ENCODE peak calls at places on chromosomes 3 and 15, in seven cellular contexts. D, Y, O, C, J, X and T are unnamed samples.

GRCh38 chr15:80977627-80978036 is 12.0 kb downstream of the MESD start:
- DNase-seq in D (peak; percentile 69), Y (no peak), O (peak; percentile 56), C (no peak), J (peak; percentile 74), X (no peak), T (peak; percentile 69)

GRCh38 chr15:68768321-68768720 is 52.4 kb downstream of the ANP32A start:
- DNase-seq in D (no peak), Y (no peak), O (no peak), C (no peak), J (no peak), X (no peak), T (no peak)

GRCh38 chr3:183392166-183393034 is 36.0 kb downstream of the MCF2L2 start:
- DNase-seq in D (no peak), Y (no peak), O (peak; percentile 41), C (no peak), J (no peak), X (no peak), T (no peak)

GRCh38 chr15:57251941-57252340 is 124.4 kb upstream of the CGNL1 start:
- DNase-seq in D (no peak), Y (peak; percentile 24), O (peak; percentile 14), C (no peak), J (no peak), X (no peak), T (no peak)

GRCh38 chr3:196013587-196014487 is 68.1 kb downstream of the TFRC start:
- DNase-seq in D (no peak), Y (no peak), O (no peak), C (no peak), J (no peak), X (no peak), T (no peak)

GRCh38 chr3:55402886-55403605 is 84.1 kb downstream of the WNT5A start:
- DNase-seq in D (no peak), Y (no peak), O (no peak), C (no peak), J (no peak), X (no peak), T (no peak)

GRCh38 chr3:127535106-127535785 is 55.3 kb downstream of the TPRA1 start:
- DNase-seq in D (no peak), Y (no peak), O (no peak), C (no peak), J (no peak), X (no peak), T (no peak)

GRCh38 chr3:65833761-65834505 is 204.8 kb downstream of the MAGI1 start:
- DNase-seq in D (no peak), Y (peak; percentile 34), O (no peak), C (no peak), J (no peak), X (peak; percentile 9), T (no peak)

GRCh38 chr3:170572665-170573253 is 13.1 kb downstream of the SLC7A14 start:
- DNase-seq in D (no peak), Y (peak; percentile 29), O (peak; percentile 81), C (no peak), J (no peak), X (peak; percentile 33), T (no peak)

GRCh38 chr15:56454841-56455240 is 10.1 kb downstream of the MNS1 start:
- DNase-seq in D (no peak), Y (no peak), O (no peak), C (no peak), J (no peak), X (no peak), T (no peak)

GRCh38 chr3:48064292-48064829 is 48.1 kb upstream of the MAP4 start:
- DNase-seq in D (no peak), Y (no peak), O (no peak), C (no peak), J (no peak), X (no peak), T (no peak)

GRCh38 chr3:158105124-158105709 is 1.0 kb downstream of the SHOX2 start:
- DNase-seq in D (no peak), Y (no peak), O (peak; percentile 25), C (no peak), J (peak; percentile 30), X (peak; percentile 62), T (no peak)

GRCh38 chr3:52226229-52226817 is 878 bp upstream of the TLR9 start:
- DNase-seq in D (no peak), Y (no peak), O (no peak), C (no peak), J (no peak), X (no peak), T (no peak)

GRCh38 chr3:74370342-74370741 is 244.1 kb downstream of the CNTN3 start:
- DNase-seq in D (no peak), Y (no peak), O (no peak), C (no peak), J (no peak), X (no peak), T (no peak)

GRCh38 chr15:70276401-70276800 is 178.7 kb upstream of the TLE3 start:
- DNase-seq in D (no peak), Y (no peak), O (no peak), C (no peak), J (no peak), X (no peak), T (no peak)

GRCh38 chr3:170007031-170007663 is 30.6 kb upstream of the GPR160 start:
- DNase-seq in D (peak; percentile 30), Y (peak; percentile 52), O (no peak), C (no peak), J (no peak), X (no peak), T (no peak)

GRCh38 chr3:139427283-139428060 is 38.0 kb upstream of the COPB2 start:
- DNase-seq in D (no peak), Y (peak; percentile 55), O (peak; percentile 88), C (peak; percentile 53), J (no peak), X (peak; percentile 37), T (peak; percentile 90)

GRCh38 chr3:17935217-17935616 is 192.8 kb upstream of the TBC1D5 start:
- DNase-seq in D (no peak), Y (no peak), O (no peak), C (no peak), J (no peak), X (no peak), T (no peak)

GRCh38 chr3:16266714-16267113 is 1.7 kb downstream of the OXNAD1 start:
- DNase-seq in D (no peak), Y (no peak), O (no peak), C (no peak), J (no peak), X (no peak), T (peak; percentile 13)

GRCh38 chr15:25092661-25093060 is 137.9 kb downstream of the SNRPN start:
- DNase-seq in D (no peak), Y (no peak), O (peak; percentile 18), C (no peak), J (no peak), X (no peak), T (no peak)

GRCh38 chr3:58383476-58383875 is 50.2 kb downstream of the PDHB start:
- DNase-seq in D (no peak), Y (no peak), O (peak; percentile 53), C (no peak), J (no peak), X (no peak), T (no peak)

GRCh38 chr15:69874321-69874720 is 223.4 kb downstream of the TLE3 start:
- DNase-seq in D (no peak), Y (no peak), O (no peak), C (no peak), J (no peak), X (no peak), T (no peak)

GRCh38 chr3:5341610-5342009 is 154.1 kb downstream of the EDEM1 start:
- DNase-seq in D (no peak), Y (no peak), O (no peak), C (no peak), J (no peak), X (no peak), T (no peak)

GRCh38 chr3:127083778-127084355 is 101.0 kb downstream of the PLXNA1 start:
- DNase-seq in D (no peak), Y (no peak), O (no peak), C (no peak), J (peak; percentile 27), X (no peak), T (no peak)

GRCh38 chr3:65033577-65033976 is 345.8 kb upstream of the ADAMTS9 start:
- DNase-seq in D (no peak), Y (no peak), O (no peak), C (no peak), J (no peak), X (no peak), T (no peak)

GRCh38 chr15:58423205-58423604 is 8.6 kb upstream of the LIPC start:
- DNase-seq in D (no peak), Y (no peak), O (no peak), C (no peak), J (no peak), X (no peak), T (no peak)

GRCh38 chr3:162147996-162148395 is 651.4 kb downstream of the OTOL1 start:
- DNase-seq in D (no peak), Y (no peak), O (no peak), C (no peak), J (no peak), X (no peak), T (no peak)

GRCh38 chr3:40800343-40800742 is 275.6 kb downstream of the ZNF621 start:
- DNase-seq in D (peak; percentile 24), Y (peak; percentile 5), O (peak; percentile 97), C (no peak), J (no peak), X (peak; percentile 55), T (no peak)

GRCh38 chr3:24538891-24539290 is 44.2 kb upstream of the THRB start:
- DNase-seq in D (no peak), Y (no peak), O (peak; percentile 30), C (no peak), J (peak; percentile 51), X (no peak), T (no peak)

GRCh38 chr3:44845528-44846520 is 15.9 kb upstream of the TMEM42 start:
- DNase-seq in D (no peak), Y (peak; percentile 27), O (no peak), C (no peak), J (peak; percentile 57), X (no peak), T (no peak)